ENCODE peak calls at places on chromosomes 2 and 18, in four cellular contexts. O, Y, A and F are unnamed samples.

GRCh38 chr2:20052872-20053281 is 1.4 kb upstream of the LAPTM4A start:
- DNase-seq in A (peak), O (no peak), Y (no peak), F (no peak)

GRCh38 chr18:56175309-56175708 is 463.1 kb downstream of the TXNL1 start:
- DNase-seq in A (no peak), Y (no peak), O (no peak), F (no peak)

GRCh38 chr18:37276111-37276510 is 289.5 kb downstream of the CELF4 start:
- DNase-seq in A (no peak), O (no peak), Y (no peak), F (no peak)

GRCh38 chr2:25383806-25384205 is 42.1 kb upstream of the DNMT3A start:
- DNase-seq in Y (no peak), A (no peak), O (no peak), F (no peak)

GRCh38 chr2:73972846-73973245 is 11.9 kb upstream of the TET3 start:
- DNase-seq in A (no peak), O (no peak), Y (no peak), F (no peak)

GRCh38 chr2:100764430-100764829 is 55.5 kb upstream of the NPAS2 start:
- DNase-seq in O (no peak), Y (no peak), A (no peak), F (no peak)

GRCh38 chr2:238174701-238175100 is 15.9 kb downstream of the ERFE start:
- DNase-seq in Y (no peak), A (no peak), O (no peak), F (no peak)

GRCh38 chr2:63000801-63001200 is 49.8 kb upstream of the OTX1 start:
- DNase-seq in Y (no peak), O (no peak), A (no peak), F (no peak)

GRCh38 chr18:51164327-51165290 is 32.9 kb downstream of the MEX3C start:
- DNase-seq in O (no peak), Y (no peak), A (no peak), F (no peak)

GRCh38 chr2:100802076-100802475 is 17.9 kb upstream of the NPAS2 start:
- DNase-seq in Y (no peak), A (no peak), O (no peak), F (no peak)

GRCh38 chr2:85537600-85538506 is 1.1 kb upstream of the MAT2A start:
- DNase-seq in A (peak), Y (peak), O (no peak), F (no peak)

GRCh38 chr2:85504434-85505261 is 34.3 kb upstream of the MAT2A start:
- DNase-seq in O (no peak), Y (peak), A (no peak), F (no peak)

DNA sequence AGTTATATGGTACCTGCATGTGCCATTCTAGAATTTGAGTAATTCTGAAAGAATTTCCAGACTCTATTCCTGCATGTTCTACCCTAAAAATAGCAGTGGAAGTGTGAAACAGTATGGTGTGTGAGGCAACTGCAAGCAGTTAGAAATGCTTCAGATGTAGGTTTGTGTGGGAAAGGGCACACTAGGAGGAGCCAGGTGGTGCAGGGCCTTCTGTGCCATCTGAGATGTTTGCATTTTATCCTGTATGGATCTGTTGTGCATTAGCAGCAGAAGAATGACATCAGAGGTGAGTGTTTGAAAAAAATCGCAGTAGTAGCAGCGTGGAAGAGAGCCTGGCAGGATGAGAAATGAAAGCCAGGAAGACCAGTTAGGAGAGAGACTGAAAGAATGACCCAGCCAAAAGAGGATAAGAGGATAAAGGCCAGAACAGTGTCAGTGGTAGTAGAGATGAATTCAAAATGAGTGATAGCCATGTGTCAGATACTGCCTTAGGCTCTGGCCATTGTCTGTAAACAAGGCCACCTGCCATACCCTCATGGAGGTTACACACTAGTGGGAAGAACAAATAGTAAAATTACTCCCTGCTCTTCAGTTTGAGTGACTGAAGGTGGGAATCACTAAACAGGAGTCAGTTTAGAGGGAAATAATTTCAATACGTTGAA is 142.2 kb downstream of the PKP4 start:
- DNase-seq in O (no peak), A (no peak), Y (no peak), F (no peak)
- TF ChIP-seq SPI1 in O (no peak), A (no peak), Y (no peak), F (no peak)

GRCh38 chr18:61432590-61432989 is 99.4 kb downstream of the CDH20 start:
- DNase-seq in O (no peak), A (no peak), Y (no peak), F (no peak)

DNA sequence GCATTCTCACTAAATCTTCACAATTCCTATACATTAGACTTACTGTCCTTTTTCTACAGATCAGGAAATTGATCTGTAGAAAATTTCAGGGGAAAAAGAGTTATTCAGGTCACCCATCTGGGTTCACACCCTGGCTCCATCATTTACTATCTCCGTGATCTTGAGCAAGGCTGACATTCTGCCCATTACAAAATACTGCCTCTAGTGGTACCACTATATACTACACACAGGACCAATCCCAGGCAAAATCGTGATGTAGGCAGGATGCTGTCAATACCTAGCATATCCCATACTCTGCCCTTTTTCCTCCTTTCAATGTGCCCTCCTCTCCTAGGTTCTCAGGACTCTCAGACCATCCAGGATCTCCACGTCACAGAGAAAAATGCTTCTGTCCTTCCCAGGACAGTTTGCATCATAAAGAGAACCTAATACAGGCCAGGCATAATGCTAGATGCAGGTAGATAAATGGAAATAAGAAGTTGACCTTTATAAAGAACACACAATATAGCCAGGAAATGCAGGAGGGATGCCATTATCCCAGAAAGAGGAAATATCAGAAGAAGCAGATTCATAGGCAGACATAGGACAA is 101.9 kb downstream of the CDH20 start:
- DNase-seq in O (peak), Y (peak), A (peak), F (no peak)
- TF ChIP-seq SPI1 in O (no peak), Y (no peak), A (no peak), F (no peak)

GRCh38 chr2:27170569-27171337 is 21.9 kb downstream of the TCF23 start:
- DNase-seq in Y (no peak), A (no peak), O (no peak), F (no peak)
- TF ChIP-seq SPI1 in Y (no peak), A (no peak), O (no peak), F (no peak)

DNA sequence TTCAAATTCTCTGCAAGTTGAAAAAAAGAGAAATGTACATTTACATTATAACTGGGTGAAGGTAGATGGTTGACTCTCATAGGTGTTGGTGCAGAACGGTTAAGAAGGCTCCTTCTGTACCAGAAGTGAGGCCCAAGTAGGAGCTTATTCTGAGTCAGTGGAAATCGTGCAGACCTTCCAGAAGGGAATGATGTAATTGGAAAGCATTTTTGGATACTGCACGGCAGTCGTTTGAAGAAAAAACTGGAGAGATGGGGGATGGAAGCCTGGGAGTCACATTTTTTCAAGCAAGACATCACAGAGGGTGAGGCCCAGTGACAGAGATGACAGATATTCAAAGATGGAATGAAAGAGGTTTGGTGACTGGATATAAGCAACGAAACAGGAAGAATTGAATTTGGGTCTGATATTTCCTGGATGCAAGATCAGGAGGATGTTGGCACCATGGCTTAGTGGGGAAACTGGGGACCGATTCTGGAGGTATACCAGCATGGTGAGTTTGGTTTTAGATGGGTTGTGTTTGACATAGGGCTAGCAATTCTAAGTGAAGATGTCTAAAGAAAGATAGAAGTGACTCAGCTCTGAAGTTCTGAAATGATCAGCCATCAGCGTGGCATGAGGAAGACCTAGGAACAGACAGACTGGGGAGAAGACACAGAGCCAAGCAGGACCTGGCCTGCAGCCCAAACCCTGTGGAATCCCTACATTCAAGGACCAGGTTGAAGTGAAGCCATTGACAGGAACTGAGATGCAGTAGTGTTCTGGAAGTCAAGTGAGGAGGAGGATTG is 39.6 kb downstream of the HRH4 start:
- DNase-seq in O (no peak), Y (no peak), A (no peak), F (no peak)
- TF ChIP-seq SPI1 in O (no peak), Y (no peak), A (no peak), F (no peak)